ENCODE peak calls at places on chromosomes 1 and 21, in six cellular contexts. K is stomach, B is sigmoid colon, X is SK-N-SH, L is tibial nerve, J is A549. Y is an unnamed sample.

GRCh38 chr1:194503209-194503608 is 1316.8 kb upstream of the B3GALT2 start:
- DNase-seq in K (no peak), B (no peak), X (no peak), L (no peak), J (no peak), Y (no peak)

GRCh38 chr21:17805966-17806365 is 13.2 kb downstream of the C21orf91 start:
- DNase-seq in K (no peak), B (no peak), X (no peak), L (no peak), J (no peak), Y (no peak)

GRCh38 chr1:33246171-33246570 is 10.1 kb upstream of the ZNF362 start:
- DNase-seq in K (no peak), B (no peak), X (no peak), L (no peak), J (no peak), Y (no peak)

GRCh38 chr1:209728466-209728865 is 23.8 kb downstream of the HSD11B1 start:
- DNase-seq in K (no peak), B (no peak), X (no peak), L (no peak), J (no peak), Y (no peak)

GRCh38 chr1:217078959-217079358 is 355.7 kb upstream of the ESRRG start:
- DNase-seq in K (no peak), B (no peak), X (no peak), L (no peak), J (no peak), Y (no peak)

GRCh38 chr1:37393173-37393572 is 81.2 kb upstream of the ZC3H12A start:
- DNase-seq in K (no peak), B (no peak), X (no peak), L (no peak), J (no peak), Y (no peak)

GRCh38 chr1:244639561-244639960 is 13.4 kb upstream of the DESI2 start:
- DNase-seq in K (no peak), B (no peak), X (no peak), L (no peak), J (no peak), Y (no peak)

GRCh38 chr1:194103516-194104246 is 917.3 kb upstream of the B3GALT2 start:
- DNase-seq in K (no peak), B (no peak), X (no peak), L (no peak), J (no peak), Y (no peak)

GRCh38 chr1:178566187-178566586 is 53.3 kb downstream of the TEX35 start:
- DNase-seq in K (no peak), B (no peak), X (no peak), L (no peak), J (no peak), Y (no peak)

GRCh38 chr21:44011123-44011773 is 861 bp upstream of the TRAPPC10 start:
- DNase-seq in K (no peak), B (no peak), X (peak; percentile 66), L (no peak), J (no peak), Y (no peak)

GRCh38 chr1:184299076-184299790 is 87.6 kb upstream of the C1orf21 start:
- DNase-seq in K (no peak), B (no peak), X (peak; percentile 16), L (peak; percentile 33), J (no peak), Y (no peak)

GRCh38 chr1:171596705-171597104 is 25.3 kb upstream of the MYOCOS start:
- DNase-seq in K (no peak), B (no peak), X (no peak), L (no peak), J (no peak), Y (no peak)

GRCh38 chr1:46767649-46768282 is 31.1 kb upstream of the CYP4B1 start:
- DNase-seq in K (peak; percentile 36), B (no peak), X (no peak), L (no peak), J (no peak), Y (no peak)

GRCh38 chr1:52631759-52632331 is 1.1 kb upstream of the SHISAL2A start:
- DNase-seq in K (no peak), B (no peak), X (peak; percentile 17), L (no peak), J (no peak), Y (no peak)

GRCh38 chr21:42905195-42905594 is 12.1 kb downstream of the NDUFV3 start:
- DNase-seq in K (no peak), B (no peak), X (no peak), L (no peak), J (no peak), Y (no peak)

GRCh38 chr1:240178366-240178765 is 86.7 kb downstream of the FMN2 start:
- DNase-seq in K (no peak), B (no peak), X (no peak), L (no peak), J (no peak), Y (no peak)

GRCh38 chr1:25774921-25775774 is 24.8 kb upstream of the SELENON start:
- DNase-seq in K (no peak), B (no peak), X (peak; percentile 83), L (no peak), J (no peak), Y (no peak)

GRCh38 chr21:44261675-44262295 is at the start of gene DNMT3L:
- DNase-seq in K (no peak), B (no peak), X (no peak), L (no peak), J (no peak), Y (no peak)

GRCh38 chr1:85580046-85580411 is 532 bp upstream of the CCN1 start:
- DNase-seq in K (no peak), B (peak; percentile 77), X (peak; percentile 23), L (peak; percentile 23), J (peak; percentile 57), Y (peak; percentile 74)

GRCh38 chr1:99756598-99756997 is 9.8 kb downstream of the FRRS1 start:
- DNase-seq in K (no peak), B (no peak), X (no peak), L (no peak), J (peak; percentile 2), Y (no peak)

GRCh38 chr1:172399369-172400072 is 21.0 kb upstream of the C1orf105 start:
- DNase-seq in K (peak; percentile 28), B (peak; percentile 90), X (peak; percentile 29), L (peak; percentile 65), J (peak; percentile 90), Y (no peak)

GRCh38 chr21:31235671-31236450 is 108.2 kb downstream of the TIAM1 start:
- DNase-seq in K (no peak), B (no peak), X (no peak), L (no peak), J (no peak), Y (no peak)

GRCh38 chr1:227917081-227917950 is 30.4 kb downstream of the WNT9A start:
- DNase-seq in K (no peak), B (no peak), X (no peak), L (no peak), J (no peak), Y (no peak)

GRCh38 chr1:23166854-23167253 is 1.8 kb downstream of the LUZP1 start:
- DNase-seq in K (no peak), B (no peak), X (no peak), L (no peak), J (no peak), Y (no peak)

GRCh38 chr1:27564710-27565649 is 39.0 kb downstream of the AHDC1 start:
- DNase-seq in K (no peak), B (peak; percentile 83), X (no peak), L (no peak), J (no peak), Y (no peak)

GRCh38 chr21:26686278-26686677 is 113.2 kb upstream of the CYYR1 start:
- DNase-seq in K (no peak), B (no peak), X (peak; percentile 17), L (no peak), J (peak; percentile 41), Y (no peak)

DNA sequence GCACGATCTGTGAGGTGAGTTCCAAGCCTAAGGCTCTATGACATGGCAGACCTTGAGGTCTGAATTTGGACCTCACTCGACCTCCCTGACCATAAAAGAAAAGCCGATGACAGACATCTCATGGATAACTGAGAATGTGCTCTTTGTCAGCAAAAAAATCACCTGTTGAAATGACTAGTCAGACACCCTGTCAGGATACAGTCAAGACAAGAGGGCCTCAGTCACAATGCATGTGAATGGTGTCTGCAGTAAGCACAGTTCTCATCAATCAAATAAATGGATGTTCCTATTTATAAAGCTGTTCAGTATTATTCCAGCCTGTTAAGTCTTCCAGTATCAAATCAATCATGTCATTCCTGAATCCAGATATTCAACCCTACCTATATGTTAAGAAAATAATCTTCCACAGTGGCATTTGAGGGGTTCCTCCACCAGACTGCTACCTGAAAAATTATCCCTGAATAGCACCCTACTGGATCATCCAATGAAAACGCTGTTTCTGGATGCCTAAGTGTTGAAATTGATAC is 28.6 kb upstream of the EXO1 start:
- DNase-seq in K (no peak), B (no peak), X (no peak), L (no peak), J (no peak), Y (no peak)
- TF ChIP-seq EP300 in K (no peak), B (no peak), X (no peak), L (no peak), J (no peak), Y (no peak)

GRCh38 chr21:38621132-38621531 is 122.9 kb upstream of the ERG start:
- DNase-seq in K (no peak), B (no peak), X (no peak), L (no peak), J (peak; percentile 2), Y (no peak)
- TF ChIP-seq CTCF in K (no peak), B (no peak), X (no peak), L (no peak), J (no peak), Y (no peak)

DNA sequence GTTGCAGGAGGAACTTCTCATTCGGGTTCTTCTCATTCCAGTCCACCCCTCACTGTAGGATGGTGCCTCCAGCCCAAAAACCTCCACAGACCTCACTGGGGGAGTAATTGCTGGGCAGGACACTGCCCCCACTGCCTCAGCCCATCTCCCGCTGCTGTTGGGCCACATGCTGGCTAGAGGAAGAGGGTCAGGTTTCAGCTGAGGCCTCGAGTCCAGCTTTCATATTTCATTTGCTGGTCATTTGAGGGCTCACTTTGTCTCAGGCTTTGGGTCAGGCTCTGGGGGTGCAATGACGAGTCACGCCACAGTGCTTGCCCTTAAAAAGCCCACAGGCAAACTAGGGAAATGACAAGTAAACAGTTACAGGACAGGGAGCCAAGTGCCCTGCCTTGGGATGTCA is 9.3 kb downstream of the CDK18 start:
- DNase-seq in K (no peak), B (no peak), X (no peak), L (no peak), J (no peak), Y (no peak)
- TF ChIP-seq EP300 in K (no peak), B (no peak), X (no peak), L (no peak), J (no peak), Y (no peak)

GRCh38 chr1:2046225-2046917 is 3.8 kb upstream of the PRKCZ start:
- DNase-seq in K (peak; percentile 90), B (no peak), X (peak; percentile 81), L (peak; percentile 32), J (peak; percentile 64), Y (no peak)
- TF ChIP-seq CTCF in K (peak; percentile 50), B (peak; percentile 21), X (peak; percentile 61), L (peak; percentile 44), J (peak; percentile 61), Y (peak; percentile 48)

Y was measured in suprapubic skin.